ENCODE peak calls at places on chromosomes 3 and 15, in four cellular contexts. H is nephron progenitor cell; I is CD4-positive, alpha-beta T cell; S is heart left ventricle. X is an unnamed sample.

GRCh38 chr3:53425936-53426335 is 68.5 kb upstream of the CACNA1D start:
- DNase-seq in H (no peak), I (no peak), S (no peak), X (no peak)

GRCh38 chr3:182837855-182838454 is 44.7 kb downstream of the ATP11B start:
- DNase-seq in H (no peak), I (no peak), S (no peak), X (no peak)

GRCh38 chr3:58175098-58175428 is 35.7 kb downstream of the DNASE1L3 start:
- DNase-seq in H (no peak), I (no peak), S (no peak), X (no peak)

GRCh38 chr15:47292638-47293037 is 424.7 kb upstream of the SEMA6D start:
- DNase-seq in H (no peak), I (no peak), S (no peak), X (no peak)

GRCh38 chr3:148955544-148956346 is 35.6 kb upstream of the GYG1 start:
- DNase-seq in H (peak), I (no peak), S (no peak), X (peak)

GRCh38 chr15:40286794-40287193 is 3.9 kb upstream of the ANKRD63 start:
- DNase-seq in H (no peak), I (no peak), S (peak), X (no peak)

GRCh38 chr15:75153084-75153483 is 48.6 kb upstream of the C15orf39 start:
- DNase-seq in H (no peak), I (no peak), S (no peak), X (no peak)

GRCh38 chr15:89400121-89400996 is 65.7 kb upstream of the POLG start:
- DNase-seq in H (peak), I (no peak), S (no peak), X (no peak)

GRCh38 chr15:83498801-83499200 is 51.7 kb downstream of the SH3GL3 start:
- DNase-seq in H (no peak), I (no peak), S (no peak), X (peak)

GRCh38 chr15:64193971-64194370 is 31.1 kb upstream of the PPIB start:
- DNase-seq in H (no peak), I (no peak), S (no peak), X (no peak)

GRCh38 chr15:65066001-65066634 is 1.7 kb downstream of the RASL12 start:
- DNase-seq in H (no peak), I (no peak), S (no peak), X (no peak)

GRCh38 chr15:74318376-74319137 is 48.9 kb downstream of the CYP11A1 start:
- DNase-seq in H (no peak), I (no peak), S (no peak), X (no peak)

GRCh38 chr3:194112120-194113106 is 23.5 kb upstream of the HES1 start:
- DNase-seq in H (peak), I (no peak), S (no peak), X (no peak)

GRCh38 chr3:158050461-158050860 is 55.8 kb downstream of the SHOX2 start:
- DNase-seq in H (no peak), I (no peak), S (no peak), X (no peak)

GRCh38 chr15:60091150-60091549 is 87.0 kb downstream of the FOXB1 start:
- DNase-seq in H (no peak), I (no peak), S (no peak), X (no peak)

GRCh38 chr3:63096248-63097058 is 181.7 kb upstream of the SYNPR start:
- DNase-seq in H (no peak), I (no peak), S (no peak), X (no peak)

GRCh38 chr3:72567976-72568560 is 280.2 kb downstream of the SHQ1 start:
- DNase-seq in H (no peak), I (no peak), S (no peak), X (no peak)

GRCh38 chr3:74532446-74532845 is 82.0 kb downstream of the CNTN3 start:
- DNase-seq in H (no peak), I (no peak), S (no peak), X (no peak)

GRCh38 chr3:197256836-197257444 is 41.5 kb downstream of the DLG1 start:
- DNase-seq in H (peak), I (no peak), S (no peak), X (peak)
- TF ChIP-seq CTCF in H (peak), I (peak), S (peak), X (peak)

DNA sequence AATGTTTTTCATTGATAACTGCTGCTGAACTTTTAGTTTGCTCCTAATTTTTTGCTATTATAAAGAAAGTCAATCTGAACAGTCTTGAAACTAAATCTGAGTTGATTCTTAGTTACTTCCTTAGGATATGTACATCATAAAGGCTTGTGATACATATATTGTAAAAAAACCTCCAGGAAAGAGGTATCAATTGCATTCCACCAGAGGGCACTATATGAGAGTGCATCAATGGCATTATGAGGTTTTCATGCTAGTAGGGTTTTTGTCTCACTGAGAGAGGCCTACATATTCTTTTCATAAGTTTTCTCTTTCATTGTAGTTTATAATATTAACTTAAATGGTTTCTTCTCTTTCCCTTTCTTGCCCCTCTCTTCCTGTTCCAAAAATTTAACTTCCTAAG is 46.9 kb downstream of the PIK3R4 start:
- DNase-seq in H (no peak), I (no peak), S (no peak), X (no peak)
- TF ChIP-seq CTCF in H (peak), I (peak), S (peak), X (peak)

DNA sequence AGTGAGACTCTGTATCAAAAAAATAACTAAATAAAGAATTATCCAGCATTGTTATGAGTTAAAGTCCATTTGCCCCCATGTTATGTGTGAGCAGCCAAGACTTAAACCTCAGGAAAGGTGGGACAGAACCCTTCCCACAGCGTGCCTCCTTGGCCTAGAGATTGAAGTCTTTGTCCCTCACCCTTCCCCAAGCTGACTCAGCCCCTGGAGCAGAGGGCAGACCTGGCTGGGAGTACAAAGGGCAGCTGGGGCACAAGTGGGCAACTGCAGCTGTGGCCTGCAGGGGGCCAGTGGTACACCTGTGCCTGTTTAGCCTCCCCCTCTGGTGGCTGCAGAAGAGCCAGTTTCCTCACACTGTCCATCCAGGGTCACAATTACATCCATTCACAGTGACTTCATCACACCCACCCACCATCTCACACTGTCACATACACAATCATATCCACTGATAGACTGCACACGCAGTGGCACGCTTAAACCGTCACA is 940 bp upstream of the ACY1 start:
- DNase-seq in H (no peak), I (no peak), S (no peak), X (peak)
- TF ChIP-seq CTCF in H (peak), I (peak), S (no peak), X (peak)

DNA sequence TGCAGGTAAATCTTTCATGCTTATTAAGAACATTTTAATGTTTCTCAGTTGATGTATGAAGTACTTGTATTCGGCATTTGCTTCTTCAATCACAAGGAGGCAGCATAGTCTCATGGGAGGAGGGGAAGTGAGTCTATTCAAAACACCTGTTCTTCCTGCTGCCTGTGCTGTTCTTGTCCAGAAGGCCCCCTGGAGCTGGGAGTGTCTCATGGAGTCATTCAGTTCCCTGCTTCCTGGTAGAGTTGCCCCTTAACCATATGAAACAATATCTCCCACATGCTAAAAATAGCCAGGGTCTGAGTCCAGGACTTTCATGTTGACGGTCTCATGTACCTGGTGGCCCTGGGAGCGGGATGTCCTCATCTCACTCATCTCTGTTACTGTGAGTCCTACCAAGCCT is 15.5 kb upstream of the PPP1R2 start:
- DNase-seq in H (no peak), I (no peak), S (no peak), X (peak)
- TF ChIP-seq CTCF in H (peak), I (peak), S (peak), X (no peak)

GRCh38 chr3:192408007-192408655 is 319.2 kb downstream of the FGF12 start:
- DNase-seq in H (peak), I (no peak), S (peak), X (peak)

GRCh38 chr3:192408721-192409151 is 318.6 kb downstream of the FGF12 start:
- DNase-seq in H (peak), I (no peak), S (no peak), X (peak)

GRCh38 chr3:192410684-192410960 is 316.7 kb downstream of the FGF12 start:
- DNase-seq in H (no peak), I (no peak), S (no peak), X (no peak)

GRCh38 chr3:192409203-192409837 is 318.0 kb downstream of the FGF12 start:
- DNase-seq in H (peak), I (no peak), S (peak), X (peak)

GRCh38 chr3:192409838-192410683 is 317.3 kb downstream of the FGF12 start:
- DNase-seq in H (peak), I (no peak), S (peak), X (peak)
- TF ChIP-seq CTCF in H (no peak), I (no peak), S (no peak), X (no peak)

DNA sequence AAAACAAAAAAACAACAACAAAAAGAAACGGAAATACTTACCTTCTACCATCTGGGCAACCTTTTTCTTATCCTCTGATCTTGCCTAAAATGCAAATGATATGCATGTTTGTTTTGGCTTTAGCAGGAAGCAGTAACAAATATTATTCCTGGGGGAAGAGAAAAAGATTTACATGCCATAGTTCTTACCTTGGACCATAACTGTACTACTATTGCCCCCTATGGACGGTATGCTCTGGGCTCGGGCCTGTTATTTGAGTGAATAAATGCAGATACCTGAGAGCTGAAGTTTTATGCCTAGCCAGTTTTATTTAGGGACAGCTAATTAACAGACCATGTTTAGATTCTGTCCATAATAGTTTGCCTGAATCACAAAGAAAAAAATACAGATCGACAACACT is 12.6 kb upstream of the STARD5 start:
- DNase-seq in H (no peak), I (peak), S (no peak), X (no peak)
- TF ChIP-seq CTCF in H (no peak), I (peak), S (peak), X (no peak)

GRCh38 chr15:92625297-92625980 is 30.1 kb downstream of the FAM174B start:
- DNase-seq in H (no peak), I (no peak), S (no peak), X (no peak)
- TF ChIP-seq CTCF in H (no peak), I (no peak), S (no peak), X (no peak)

DNA sequence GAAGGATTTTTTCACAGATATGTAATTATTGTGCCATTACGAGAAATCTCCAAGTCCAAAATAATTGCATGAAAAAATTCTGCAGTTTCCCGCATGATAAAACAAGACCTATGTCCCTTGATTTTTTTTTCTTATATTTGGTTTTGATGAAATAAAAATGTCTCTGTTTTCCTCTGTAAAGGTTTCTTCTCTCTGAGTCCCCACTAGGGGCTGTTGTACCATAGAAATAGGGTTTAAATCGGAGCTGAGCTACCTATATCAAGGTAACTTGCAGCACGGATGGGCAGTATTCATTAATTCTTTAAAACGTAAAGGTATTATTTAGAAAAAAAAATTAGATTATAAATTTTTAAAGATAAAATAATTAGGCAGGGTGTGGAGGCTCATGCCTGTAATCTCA is 66.6 kb upstream of the IGF1R start:
- DNase-seq in H (no peak), I (no peak), S (no peak), X (no peak)
- TF ChIP-seq CTCF in H (peak), I (peak), S (no peak), X (no peak)

GRCh38 chr15:67501836-67502461 is 19.0 kb upstream of the C15orf61 start:
- DNase-seq in H (no peak), I (no peak), S (no peak), X (no peak)

GRCh38 chr15:67505675-67506572 is 15.0 kb upstream of the C15orf61 start:
- DNase-seq in H (no peak), I (no peak), S (no peak), X (no peak)

GRCh38 chr15:67504796-67505195 is 16.1 kb upstream of the C15orf61 start:
- DNase-seq in H (no peak), I (no peak), S (no peak), X (no peak)

GRCh38 chr15:67504061-67504460 is 16.9 kb upstream of the C15orf61 start:
- DNase-seq in H (no peak), I (no peak), S (no peak), X (no peak)

DNA sequence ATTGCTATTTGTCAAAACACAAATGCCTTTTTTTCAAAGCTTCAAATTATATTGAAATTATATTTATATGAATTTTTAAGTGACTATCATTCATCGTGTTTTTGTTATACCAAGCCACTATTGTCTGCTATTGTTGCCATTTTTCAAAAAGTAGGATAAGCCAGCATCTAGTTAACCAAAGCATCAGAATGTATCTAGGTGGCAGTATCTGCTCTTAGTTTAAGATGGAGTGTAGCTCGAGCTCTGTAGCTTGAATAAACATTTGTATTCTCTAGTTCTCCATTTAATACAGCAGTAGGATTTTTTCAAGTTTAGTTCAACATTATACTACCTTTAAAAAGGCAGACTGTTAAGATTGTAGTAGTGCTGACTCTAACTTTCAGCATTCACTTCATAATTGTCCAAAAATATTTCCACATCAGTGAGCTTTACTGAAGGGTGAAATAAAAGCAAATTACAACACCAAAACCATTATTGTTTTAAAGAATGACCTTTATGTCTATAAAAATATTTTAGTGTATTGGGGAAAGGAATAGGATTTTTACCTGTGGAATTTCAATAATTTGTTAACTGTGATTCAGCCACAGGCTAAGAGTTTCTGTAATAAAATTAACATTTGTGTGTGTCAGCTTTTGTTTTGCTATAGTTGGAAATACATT is 19.6 kb upstream of the C15orf61 start:
- DNase-seq in H (no peak), I (no peak), S (no peak), X (no peak)
- TF ChIP-seq CTCF in H (no peak), I (peak), S (peak), X (no peak)